ENCODE peak calls at places on chromosomes 6 and 20, in nine cellular contexts. B is OCI-LY7; C is fibroblast of lung; F is A549; Z is cardiac muscle cell; D is ascending aorta; Y is effector memory CD4-positive, alpha-beta T cell; M is sigmoid colon; U is pancreas. L is an unnamed sample.

GRCh38 chr6:15246217-15247211 is 645 bp downstream of the JARID2 start:
- DNase-seq in M (no peak), D (no peak), B (no peak), Y (no peak), C (no peak), Z (no peak), U (no peak), F (no peak), L (no peak)

GRCh38 chr6:141403827-141404226 is 728.9 kb upstream of the GJE1 start:
- DNase-seq in D (no peak), Y (no peak), F (no peak), C (no peak), U (no peak), M (no peak), B (no peak), Z (no peak), L (no peak)

GRCh38 chr20:37384683-37385174 is 38.8 kb downstream of the SRC start:
- DNase-seq in M (peak), F (peak), Y (peak), U (peak), B (peak), D (no peak), Z (peak), C (peak), L (peak)

GRCh38 chr20:53718142-53718481 is 124.5 kb upstream of the ZNF217 start:
- DNase-seq in F (no peak), U (no peak), M (no peak), Z (no peak), C (no peak), Y (no peak), D (no peak), B (no peak), L (no peak)

GRCh38 chr6:112252571-112253504 is 1.5 kb downstream of the LAMA4 start:
- DNase-seq in D (no peak), F (no peak), U (no peak), Z (no peak), B (no peak), C (peak), M (no peak), Y (no peak), L (no peak)

GRCh38 chr20:11178946-11179654 is 505.3 kb upstream of the JAG1 start:
- DNase-seq in F (peak), C (peak), D (no peak), Y (no peak), B (no peak), M (no peak), U (no peak), Z (no peak), L (peak)

GRCh38 chr6:33375143-33375649 is 16.4 kb upstream of the KIFC1 start:
- DNase-seq in Y (no peak), F (no peak), U (no peak), Z (no peak), B (no peak), D (peak), C (peak), M (peak), L (peak)

GRCh38 chr6:11772109-11772830 is 6.3 kb downstream of the ADTRP start:
- DNase-seq in F (peak), B (no peak), Y (no peak), M (peak), C (peak), Z (no peak), U (no peak), D (no peak), L (peak)

GRCh38 chr6:168948990-168949531 is 304.6 kb downstream of the THBS2 start:
- DNase-seq in B (no peak), U (no peak), D (no peak), Y (no peak), F (no peak), Z (no peak), M (no peak), C (no peak), L (no peak)

GRCh38 chr6:47780510-47781356 is 1.1 kb upstream of the OPN5 start:
- DNase-seq in C (peak), M (no peak), B (peak), F (peak), Y (no peak), D (no peak), U (no peak), Z (peak), L (peak)

GRCh38 chr20:1945134-1945618 is 48.7 kb downstream of the PDYN start:
- DNase-seq in D (no peak), C (no peak), U (peak), Z (no peak), B (no peak), F (no peak), M (peak), Y (no peak), L (no peak)

GRCh38 chr6:15550724-15551123 is 112.1 kb downstream of the DTNBP1 start:
- DNase-seq in Z (no peak), C (no peak), D (no peak), M (no peak), Y (no peak), F (no peak), B (no peak), U (no peak), L (no peak)

GRCh38 chr6:3455490-3456394 is 1.1 kb downstream of the SLC22A23 start:
- DNase-seq in Y (no peak), U (peak), Z (peak), F (no peak), C (no peak), D (no peak), B (no peak), M (peak), L (no peak)

GRCh38 chr20:63058696-63059335 is 52.1 kb upstream of the BHLHE23 start:
- DNase-seq in Z (no peak), B (no peak), D (no peak), C (no peak), U (peak), Y (no peak), F (no peak), M (peak), L (no peak)

GRCh38 chr6:151858294-151858693 is 50.8 kb downstream of the ESR1 start:
- DNase-seq in C (no peak), Z (no peak), Y (no peak), M (no peak), B (no peak), F (no peak), D (no peak), U (no peak), L (no peak)

GRCh38 chr6:26155066-26155925 is 68.1 kb downstream of the HFE start:
- DNase-seq in B (peak), U (peak), Z (peak), F (peak), D (no peak), M (peak), C (no peak), Y (no peak), L (peak)

GRCh38 chr20:50561379-50562078 is 51.3 kb downstream of the PTPN1 start:
- DNase-seq in M (peak), C (peak), U (no peak), Z (no peak), B (no peak), D (no peak), Y (no peak), F (peak), L (peak)

GRCh38 chr20:31923388-31924271 is 28.2 kb downstream of the PDRG1 start:
- DNase-seq in M (peak), U (no peak), F (no peak), Y (no peak), B (no peak), D (no peak), C (no peak), Z (no peak), L (no peak)

GRCh38 chr20:13819885-13820645 is 35.2 kb downstream of the NDUFAF5 start:
- DNase-seq in M (peak), U (no peak), C (peak), D (no peak), B (peak), Y (no peak), Z (peak), F (peak), L (peak)

GRCh38 chr6:139625998-139626975 is 251.8 kb upstream of the CITED2 start:
- DNase-seq in C (peak), D (no peak), M (no peak), Y (no peak), U (no peak), Z (no peak), F (no peak), B (no peak), L (no peak)

GRCh38 chr20:62368629-62369507 is 1.8 kb upstream of the LAMA5 start:
- DNase-seq in Y (no peak), U (no peak), D (no peak), M (peak), Z (peak), B (no peak), C (peak), F (no peak), L (peak)

DNA sequence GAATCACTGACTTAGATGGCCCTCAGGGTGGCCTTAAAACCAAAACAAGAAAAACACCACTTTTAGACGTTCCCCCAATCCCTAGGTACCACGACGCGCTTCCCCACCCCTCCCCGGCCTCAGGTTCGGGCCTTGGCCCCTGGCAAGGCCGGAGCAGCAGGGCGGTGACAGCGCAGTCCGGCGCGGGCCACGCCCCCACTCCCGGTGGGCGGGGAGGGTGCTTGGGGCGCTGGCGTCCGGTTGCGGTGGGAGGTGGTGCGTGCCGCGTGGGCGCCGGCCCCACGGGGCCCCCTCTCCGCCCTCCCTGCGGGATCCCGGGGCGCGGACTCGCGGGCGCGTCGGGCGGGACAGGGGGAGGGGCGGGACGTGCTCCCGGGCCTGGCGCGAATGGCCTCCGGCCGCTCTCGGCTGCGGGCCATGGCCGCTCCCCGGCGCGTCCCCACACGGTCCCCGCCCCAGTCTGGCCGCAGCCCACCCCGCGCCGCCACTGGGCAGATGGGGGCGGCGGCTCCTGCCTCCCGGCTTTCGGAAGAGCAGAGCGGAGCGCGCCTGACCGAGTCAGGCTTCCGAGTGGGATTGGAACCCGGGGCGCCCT is 852 bp upstream of the PPP1R3G start:
- DNase-seq in C (no peak), Y (no peak), B (no peak), F (no peak), D (no peak), Z (peak), U (peak), M (peak), L (no peak)
- H3K4me3 ChIP-seq in C (peak), Y (no peak), B (no peak), F (peak), D (peak), Z (peak), U (peak), M (peak), L (peak)

GRCh38 chr20:4719190-4719589 is 2.5 kb upstream of the PRND start:
- DNase-seq in B (no peak), F (no peak), Z (no peak), D (no peak), U (no peak), Y (no peak), C (no peak), M (no peak), L (no peak)

GRCh38 chr20:4720977-4721349 is 746 bp upstream of the PRND start:
- DNase-seq in M (no peak), F (no peak), Z (no peak), D (no peak), Y (no peak), B (no peak), U (no peak), C (no peak), L (no peak)

GRCh38 chr20:4722571-4722970 is 862 bp downstream of the PRND start:
- DNase-seq in M (no peak), U (no peak), F (no peak), C (no peak), Z (no peak), D (no peak), B (no peak), Y (no peak), L (no peak)

GRCh38 chr20:4721719-4722118 is at the start of gene PRND:
- DNase-seq in D (no peak), U (no peak), B (no peak), C (no peak), F (no peak), Y (no peak), Z (no peak), M (no peak), L (no peak)

DNA sequence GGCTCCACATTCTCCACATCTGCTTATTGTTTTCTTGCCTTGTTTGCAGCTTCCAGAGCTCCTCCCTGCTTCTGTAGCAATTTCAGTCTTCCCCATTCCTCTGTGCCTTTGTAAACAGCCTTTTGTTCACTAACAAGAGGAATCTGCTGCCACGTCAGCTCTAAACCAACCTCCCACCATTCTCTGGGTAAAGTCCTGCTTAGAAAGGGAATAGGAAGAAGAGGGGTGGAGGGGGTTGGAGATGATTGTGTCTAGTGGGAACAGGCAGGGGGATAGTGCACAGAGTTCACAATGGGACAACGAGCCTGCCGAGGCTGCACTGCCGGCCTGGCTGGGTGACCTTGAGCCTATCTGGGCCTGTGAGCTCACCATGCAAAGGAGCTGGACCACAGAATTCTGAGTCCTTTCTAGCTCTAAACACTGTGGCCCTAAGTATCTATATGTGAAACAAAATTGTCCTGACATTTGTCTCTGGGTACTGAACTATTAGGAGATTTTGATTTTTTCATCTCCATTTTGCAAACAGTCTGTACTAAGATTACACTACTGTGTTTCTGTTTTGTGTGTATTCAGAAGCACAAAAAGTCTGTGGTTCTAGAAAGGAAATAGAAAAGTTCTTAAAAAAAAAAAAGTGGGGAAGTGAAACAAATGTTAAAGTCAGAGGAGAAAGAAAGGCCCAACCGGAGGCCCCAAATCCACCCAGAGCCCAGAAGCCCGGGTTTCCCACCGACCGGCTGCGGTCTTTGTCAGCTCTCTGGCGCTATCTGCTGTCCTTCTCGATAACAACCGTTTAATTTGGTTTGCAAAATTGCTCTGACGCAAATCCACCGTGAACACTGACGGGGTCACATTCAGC is 1.4 kb upstream of the PRND start:
- DNase-seq in F (peak), U (peak), M (peak), Y (peak), B (peak), D (peak), Z (peak), C (peak), L (peak)
- H3K27ac ChIP-seq in F (no peak), U (peak), M (peak), Y (no peak), B (peak), D (no peak), Z (peak), C (no peak), L (no peak)

DNA sequence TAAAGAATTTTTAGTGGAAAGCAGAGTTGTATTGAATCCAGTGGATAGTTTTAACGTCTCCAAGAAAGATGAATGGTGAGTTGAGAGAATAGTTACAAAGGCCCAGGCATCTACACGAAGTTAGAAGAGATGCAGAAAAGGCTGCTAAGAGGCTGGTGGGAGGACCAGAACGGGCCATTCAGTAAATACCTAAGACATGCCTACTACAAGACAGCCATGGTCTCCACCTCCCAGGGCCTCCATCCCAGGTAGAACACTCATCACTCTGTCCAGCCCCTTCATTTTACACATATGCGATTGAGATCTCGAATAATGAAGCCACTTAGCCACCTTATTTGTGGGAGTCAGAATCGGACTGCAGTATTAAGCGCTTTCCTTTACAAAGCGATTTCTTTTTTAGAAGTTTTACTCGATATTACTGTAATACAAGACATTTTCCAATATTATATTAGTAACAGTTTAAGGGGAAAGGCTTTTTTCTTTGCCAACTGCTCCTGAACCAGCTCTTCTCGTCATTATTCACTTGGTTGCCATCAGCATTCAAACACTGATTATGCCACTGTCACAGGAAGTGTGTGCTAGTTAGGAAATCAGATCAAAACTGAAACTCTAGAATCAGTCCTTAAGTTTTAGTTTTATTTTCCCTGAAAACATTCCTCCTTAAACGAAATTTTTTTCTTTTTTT is 1.6 kb downstream of the DYNLT1 start:
- DNase-seq in B (no peak), F (no peak), Y (no peak), Z (no peak), U (no peak), D (no peak), C (peak), M (peak), L (peak)
- H3K4me3 ChIP-seq in B (peak), F (peak), Y (peak), Z (peak), U (peak), D (peak), C (peak), M (no peak), L (peak)

DNA sequence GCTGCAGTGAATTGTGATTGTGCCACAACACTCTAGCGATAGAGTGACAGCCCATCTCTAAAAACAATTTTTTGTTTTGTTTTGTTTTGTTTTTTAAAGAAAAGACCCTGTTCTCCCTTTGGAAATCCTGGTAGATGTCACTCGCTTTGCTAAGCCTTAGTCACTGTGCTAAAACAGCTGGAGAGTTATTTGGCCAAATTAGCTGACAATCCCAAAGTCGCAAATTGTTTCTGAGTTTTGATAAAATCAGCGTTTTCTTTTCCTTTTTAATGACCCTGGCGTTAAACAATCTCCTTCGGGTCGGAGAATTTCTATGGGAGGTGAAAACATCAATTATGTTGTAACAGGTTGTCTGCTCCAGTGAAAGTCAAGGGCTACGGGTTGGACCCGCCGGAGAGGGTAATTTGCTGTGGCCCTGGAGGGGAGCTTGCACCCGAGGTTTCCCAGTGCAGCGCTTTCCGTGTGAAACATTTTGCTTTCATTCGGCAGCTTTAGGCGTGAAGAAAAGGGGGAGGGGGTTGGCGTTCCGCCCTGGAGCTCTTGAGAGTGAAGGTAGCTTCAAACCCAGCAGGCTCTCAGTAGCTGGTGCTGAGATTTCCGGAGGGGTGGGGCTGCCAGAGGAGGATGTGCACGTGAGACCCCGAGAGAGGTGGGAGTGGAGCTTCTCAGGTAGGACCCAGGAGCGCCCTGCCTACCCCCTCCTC is 296.6 kb downstream of the PHACTR1 start:
- DNase-seq in M (no peak), C (no peak), Y (no peak), B (no peak), F (no peak), D (no peak), Z (peak), U (peak), L (no peak)
- H3K27ac ChIP-seq in M (no peak), C (no peak), Y (no peak), B (no peak), F (no peak), D (peak), Z (no peak), U (peak), L (no peak)